ENCODE peak calls at places on chromosome 16, in four cellular contexts. One of them, this sample, is unnamed.

GRCh38 chr16:68665501-68665900 is 20.4 kb downstream of the CDH3 start:
- DNase-seq in adrenal gland: no peak
- DNase-seq in NCI-H69: no peak
- DNase-seq in testis: no peak
- DNase-seq in this sample: no peak

GRCh38 chr16:50781043-50781442 is 39.2 kb downstream of the CYLD start:
- DNase-seq in adrenal gland: no peak
- DNase-seq in NCI-H69: no peak
- DNase-seq in testis: no peak
- DNase-seq in this sample: no peak

GRCh38 chr16:84829168-84829965 is 9.6 kb downstream of the CRISPLD2 start:
- DNase-seq in testis: peak; percentile 72
- DNase-seq in NCI-H69: no peak
- DNase-seq in adrenal gland: no peak
- DNase-seq in this sample: peak; percentile 98

GRCh38 chr16:26791166-26791565 is 275.6 kb upstream of the C16orf82 start:
- DNase-seq in testis: no peak
- DNase-seq in NCI-H69: no peak
- DNase-seq in adrenal gland: no peak
- DNase-seq in this sample: no peak

GRCh38 chr16:50467943-50468748 is 80.0 kb upstream of the NKD1 start:
- DNase-seq in testis: peak; percentile 16
- DNase-seq in adrenal gland: peak; percentile 21
- DNase-seq in NCI-H69: peak; percentile 89
- DNase-seq in this sample: peak; percentile 50

GRCh38 chr16:2531371-2531695 is at the start of gene CEMP1:
- DNase-seq in testis: no peak
- DNase-seq in adrenal gland: no peak
- DNase-seq in NCI-H69: no peak
- DNase-seq in this sample: no peak

GRCh38 chr16:11386791-11387546 is 41.7 kb downstream of the RMI2 start:
- DNase-seq in NCI-H69: no peak
- DNase-seq in adrenal gland: no peak
- DNase-seq in testis: peak; percentile 64
- DNase-seq in this sample: peak; percentile 72

GRCh38 chr16:25060920-25061319 is 45.8 kb upstream of the ARHGAP17 start:
- DNase-seq in testis: no peak
- DNase-seq in adrenal gland: no peak
- DNase-seq in NCI-H69: no peak
- DNase-seq in this sample: no peak

GRCh38 chr16:16021020-16021419 is 71.6 kb downstream of the ABCC1 start:
- DNase-seq in adrenal gland: no peak
- DNase-seq in testis: no peak
- DNase-seq in NCI-H69: no peak
- DNase-seq in this sample: no peak

GRCh38 chr16:35737076-35737475 is 2277.7 kb downstream of the TP53TG3F start:
- DNase-seq in NCI-H69: no peak
- DNase-seq in adrenal gland: no peak
- DNase-seq in testis: no peak
- DNase-seq in this sample: no peak

This sample was measured in astrocyte of the hippocampus.